ENCODE peak calls at places on chromosomes 4 and X, in five cellular contexts. H is tibial artery; F is astrocyte of the spinal cord; W is Jurkat, Clone E6-1; U is MG63. T is an unnamed sample.
A peak's percentile ranks its signal among the peaks of the same experiment; 100 is the strongest.

GRCh38 chr4:7872264-7872771 is 67.3 kb downstream of the AFAP1 start:
- DNase-seq in H (peak; percentile 59), F (peak; percentile 95), W (no peak), U (peak; percentile 87), T (no peak)

GRCh38 chr4:75990129-75990528 is 616 bp downstream of the SDAD1 start:
- DNase-seq in H (no peak), F (no peak), W (no peak), U (no peak), T (no peak)

GRCh38 chr4:107453987-107454386 is 266.0 kb downstream of the PAPSS1 start:
- DNase-seq in H (no peak), F (no peak), W (no peak), U (no peak), T (no peak)

GRCh38 chr4:22850055-22850454 is 157.3 kb downstream of the GBA3 start:
- DNase-seq in H (no peak), F (no peak), W (no peak), U (no peak), T (peak; percentile 15)

GRCh38 chr4:16931906-16932305 is 33.5 kb upstream of the LDB2 start:
- DNase-seq in H (no peak), F (peak; percentile 4), W (no peak), U (no peak), T (no peak)

GRCh38 chr4:74814052-74814451 is 19.7 kb upstream of the BTC start:
- DNase-seq in H (no peak), F (no peak), W (no peak), U (no peak), T (no peak)

GRCh38 chr4:113445286-113445685 is 316.3 kb downstream of the CAMK2D start:
- DNase-seq in H (peak; percentile 74), F (peak; percentile 88), W (no peak), U (peak; percentile 78), T (no peak)

GRCh38 chr4:102759835-102760644 is 728 bp downstream of the MANBA start:
- DNase-seq in H (peak; percentile 70), F (peak; percentile 56), W (peak; percentile 21), U (peak; percentile 3), T (peak; percentile 40)

GRCh38 chrX:2457289-2458133 is 43.3 kb downstream of the DHRSX start:
- DNase-seq in H (no peak), F (no peak), W (no peak), U (no peak), T (no peak)

DNA sequence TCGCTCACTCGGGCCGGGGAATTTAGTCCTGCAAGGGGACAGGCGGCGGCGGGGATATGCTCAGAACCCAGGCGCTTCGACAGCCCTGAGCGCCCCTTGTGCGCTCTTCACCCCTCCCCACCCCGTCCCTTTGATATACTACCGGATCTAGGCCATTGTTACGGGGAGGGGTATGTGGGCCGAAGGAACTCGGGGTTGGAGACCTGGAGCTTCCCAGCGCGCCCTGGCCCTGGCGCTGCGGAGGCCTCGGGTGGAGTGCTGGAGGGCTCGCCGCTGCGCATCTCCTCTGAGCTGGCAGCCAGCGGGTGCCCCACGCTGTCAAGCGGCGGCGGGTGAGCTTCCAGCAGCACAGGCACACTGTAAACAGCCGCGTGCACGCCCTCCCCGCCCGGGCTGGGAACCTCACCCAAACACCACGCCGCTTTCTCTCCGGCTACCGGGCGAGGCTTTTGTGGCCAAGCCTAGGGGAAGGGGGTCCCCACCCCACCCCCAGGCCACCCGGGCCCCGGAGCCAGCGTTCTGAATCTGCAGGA is 54.5 kb upstream of the BCOR start:
- DNase-seq in H (no peak), F (no peak), W (peak; percentile 22), U (no peak), T (no peak)
- H3K4me3 ChIP-seq in H (peak overlapping the region; percentile 53), F (no peak overlapping the region), W (peak overlapping the region; percentile 51), U (no peak overlapping the region), T (peak overlapping the region; percentile 7)

GRCh38 chrX:132481449-132481848 is 7.4 kb downstream of the MBNL3 start:
- DNase-seq in H (no peak), F (no peak), W (no peak), U (no peak), T (no peak)
- H3K4me3 ChIP-seq in H (no peak overlapping the region), F (no peak overlapping the region), W (no peak overlapping the region), U (no peak overlapping the region), T (no peak overlapping the region)

GRCh38 chrX:45517090-45517973 is 316.7 kb upstream of the DIPK2B start:
- DNase-seq in H (no peak), F (peak; percentile 71), W (no peak), U (peak; percentile 20), T (no peak)
- H3K4me3 ChIP-seq in H (no peak overlapping the region), F (no peak overlapping the region), W (no peak overlapping the region), U (no peak overlapping the region), T (no peak overlapping the region)

GRCh38 chr4:174930895-174931294 is 12.7 kb downstream of the ADAM29 start:
- DNase-seq in H (no peak), F (no peak), W (no peak), U (no peak), T (no peak)

GRCh38 chr4:174940002-174940401 is 21.8 kb downstream of the ADAM29 start:
- DNase-seq in H (no peak), F (no peak), W (no peak), U (no peak), T (no peak)

GRCh38 chr4:174934360-174934759 is 16.2 kb downstream of the ADAM29 start:
- DNase-seq in H (no peak), F (no peak), W (no peak), U (no peak), T (no peak)

GRCh38 chr4:174933083-174933482 is 14.9 kb downstream of the ADAM29 start:
- DNase-seq in H (no peak), F (no peak), W (no peak), U (no peak), T (no peak)

GRCh38 chr4:174935607-174936006 is 17.4 kb downstream of the ADAM29 start:
- DNase-seq in H (no peak), F (no peak), W (no peak), U (no peak), T (no peak)
- H3K4me3 ChIP-seq in H (no peak overlapping the region), F (no peak overlapping the region), W (no peak overlapping the region), U (no peak overlapping the region), T (no peak overlapping the region)